ENCODE peak calls at places on chromosomes 2 and 18, in seven cellular contexts. I is SK-N-SH, Z is H1, D is Panc1, U is GM12878, L is K562, K is HepG2. Q is an unnamed sample.
A peak's percentile ranks its signal among the peaks of the same experiment; 100 is the strongest.

GRCh38 chr2:217798191-217798590 is 204.6 kb downstream of the TNS1 start:
- DNase-seq in U (no peak), D (no peak), L (no peak), K (no peak), I (no peak), Z (peak; percentile 8), Q (no peak)

GRCh38 chr2:159168707-159169106 is 117.8 kb downstream of the WDSUB1 start:
- DNase-seq in D (no peak), I (no peak), K (no peak), L (no peak), Z (no peak), U (no peak), Q (no peak)

GRCh38 chr18:24588440-24588839 is 128.0 kb downstream of the HRH4 start:
- DNase-seq in U (no peak), I (no peak), D (no peak), K (no peak), L (no peak), Z (no peak), Q (no peak)

GRCh38 chr2:112941753-112942653 is 31.0 kb downstream of the IL37 start:
- DNase-seq in K (peak; percentile 70), Z (peak; percentile 88), L (peak; percentile 65), D (peak; percentile 51), U (peak; percentile 19), I (peak; percentile 53), Q (peak; percentile 64)

GRCh38 chr2:3229221-3229620 is 148.4 kb downstream of the EIPR1 start:
- DNase-seq in U (no peak), D (no peak), L (no peak), K (no peak), I (no peak), Z (no peak), Q (no peak)

GRCh38 chr2:64950226-64951160 is 38.7 kb upstream of the SLC1A4 start:
- DNase-seq in I (no peak), K (no peak), Z (no peak), U (no peak), D (no peak), L (no peak), Q (no peak)

GRCh38 chr2:100992262-100992661 is 9.8 kb upstream of the RPL31 start:
- DNase-seq in Z (no peak), K (no peak), L (no peak), U (no peak), I (no peak), D (no peak), Q (no peak)

GRCh38 chr2:237556773-237557632 is 9.4 kb upstream of the PRLH start:
- DNase-seq in I (no peak), Z (no peak), L (no peak), U (peak; percentile 89), K (no peak), D (no peak), Q (no peak)

GRCh38 chr2:74915743-74916142 is 42.7 kb upstream of the POLE4 start:
- DNase-seq in Z (no peak), L (no peak), D (no peak), I (no peak), U (peak; percentile 11), K (no peak), Q (no peak)

GRCh38 chr2:64291181-64291580 is 147.0 kb upstream of the PELI1 start:
- DNase-seq in I (no peak), Z (no peak), U (no peak), D (no peak), K (no peak), L (no peak), Q (peak; percentile 23)

GRCh38 chr18:11398625-11399024 is 210.8 kb upstream of the SLC35G4 start:
- DNase-seq in Z (no peak), U (no peak), K (no peak), L (no peak), D (no peak), I (no peak), Q (peak; percentile 4)

GRCh38 chr2:241040811-241041334 is 42.5 kb downstream of the SNED1 start:
- DNase-seq in Z (no peak), K (no peak), I (no peak), L (no peak), D (no peak), U (no peak), Q (no peak)

GRCh38 chr2:49465157-49465831 is 311.0 kb upstream of the FSHR start:
- DNase-seq in I (no peak), Z (no peak), D (no peak), L (no peak), U (no peak), K (no peak), Q (no peak)

GRCh38 chr2:12262681-12263436 is 453.9 kb upstream of the TRIB2 start:
- DNase-seq in L (no peak), U (no peak), Z (no peak), I (no peak), D (no peak), K (no peak), Q (no peak)

GRCh38 chr2:18721038-18721922 is 131.9 kb upstream of the NT5C1B start:
- DNase-seq in Z (no peak), D (no peak), K (no peak), I (no peak), L (no peak), U (no peak), Q (no peak)

GRCh38 chr2:147989809-147990403 is 30.6 kb downstream of the ORC4 start:
- DNase-seq in Z (no peak), K (peak; percentile 47), I (peak; percentile 39), U (peak; percentile 31), L (peak; percentile 11), D (peak; percentile 28), Q (peak; percentile 18)

GRCh38 chr18:50285631-50286321 is 1.7 kb downstream of the CXXC1 start:
- DNase-seq in D (no peak), Z (no peak), I (no peak), K (no peak), L (no peak), U (no peak), Q (no peak)

GRCh38 chr2:152594022-152594712 is 123.1 kb downstream of the PRPF40A start:
- DNase-seq in K (no peak), L (no peak), Z (no peak), U (no peak), D (no peak), I (no peak), Q (no peak)

GRCh38 chr2:72605836-72606442 is 219.9 kb downstream of the EXOC6B start:
- DNase-seq in K (peak; percentile 17), I (peak; percentile 16), L (peak; percentile 11), D (no peak), U (no peak), Z (no peak), Q (no peak)

GRCh38 chr2:231671617-231672350 is 36.5 kb upstream of the PTMA start:
- DNase-seq in Z (no peak), K (peak; percentile 39), I (no peak), U (peak; percentile 76), D (no peak), L (no peak), Q (no peak)
- H3K4me3 ChIP-seq in Z (no peak overlapping the region), K (peak overlapping the region; percentile 77), I (no peak overlapping the region), U (peak overlapping the region; percentile 73), D (no peak overlapping the region), L (no peak overlapping the region), Q (peak overlapping the region; percentile 63)

GRCh38 chr2:31163011-31163540 is 24.8 kb upstream of the GALNT14 start:
- DNase-seq in K (no peak), L (no peak), Z (peak; percentile 11), U (no peak), D (no peak), I (no peak), Q (no peak)
- H3K27ac ChIP-seq in K (no peak overlapping the region), L (no peak overlapping the region), Z (no peak overlapping the region), U (no peak overlapping the region), D (no peak overlapping the region), I (no peak overlapping the region), Q (no peak overlapping the region)

DNA sequence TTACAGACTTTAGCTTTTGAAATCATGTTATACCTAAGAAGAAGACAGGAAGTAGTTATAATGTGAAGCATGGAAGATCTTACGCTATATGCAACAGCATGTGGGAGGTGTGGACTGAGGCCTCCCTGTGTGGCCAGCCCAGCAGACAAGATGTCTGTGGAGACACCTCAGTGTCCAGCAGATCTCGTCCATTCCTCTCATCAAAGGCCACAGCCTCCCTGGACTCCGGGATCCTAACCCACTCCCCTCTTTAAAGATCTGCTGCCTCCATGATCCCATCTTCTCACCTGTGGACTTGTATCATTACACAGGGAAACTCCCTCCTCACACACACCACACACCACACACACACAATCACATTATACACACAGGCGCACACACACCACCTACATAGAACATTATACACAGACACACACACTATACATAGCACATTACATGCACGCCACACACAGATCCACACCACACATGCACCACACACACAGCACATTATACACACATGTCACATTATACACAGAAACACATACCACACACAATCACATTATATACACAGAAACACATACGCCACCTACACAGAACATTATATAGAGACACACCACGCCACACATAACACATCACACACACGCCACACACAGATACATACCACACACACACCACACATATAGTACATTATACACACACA is 89.5 kb downstream of the PXDN start:
- DNase-seq in K (no peak), I (no peak), U (no peak), L (no peak), Z (no peak), D (no peak), Q (no peak)
- TF ChIP-seq SIN3A in K (no peak), I (no peak), U (no peak), L (no peak), Z (no peak), D (no peak), Q (no peak)

DNA sequence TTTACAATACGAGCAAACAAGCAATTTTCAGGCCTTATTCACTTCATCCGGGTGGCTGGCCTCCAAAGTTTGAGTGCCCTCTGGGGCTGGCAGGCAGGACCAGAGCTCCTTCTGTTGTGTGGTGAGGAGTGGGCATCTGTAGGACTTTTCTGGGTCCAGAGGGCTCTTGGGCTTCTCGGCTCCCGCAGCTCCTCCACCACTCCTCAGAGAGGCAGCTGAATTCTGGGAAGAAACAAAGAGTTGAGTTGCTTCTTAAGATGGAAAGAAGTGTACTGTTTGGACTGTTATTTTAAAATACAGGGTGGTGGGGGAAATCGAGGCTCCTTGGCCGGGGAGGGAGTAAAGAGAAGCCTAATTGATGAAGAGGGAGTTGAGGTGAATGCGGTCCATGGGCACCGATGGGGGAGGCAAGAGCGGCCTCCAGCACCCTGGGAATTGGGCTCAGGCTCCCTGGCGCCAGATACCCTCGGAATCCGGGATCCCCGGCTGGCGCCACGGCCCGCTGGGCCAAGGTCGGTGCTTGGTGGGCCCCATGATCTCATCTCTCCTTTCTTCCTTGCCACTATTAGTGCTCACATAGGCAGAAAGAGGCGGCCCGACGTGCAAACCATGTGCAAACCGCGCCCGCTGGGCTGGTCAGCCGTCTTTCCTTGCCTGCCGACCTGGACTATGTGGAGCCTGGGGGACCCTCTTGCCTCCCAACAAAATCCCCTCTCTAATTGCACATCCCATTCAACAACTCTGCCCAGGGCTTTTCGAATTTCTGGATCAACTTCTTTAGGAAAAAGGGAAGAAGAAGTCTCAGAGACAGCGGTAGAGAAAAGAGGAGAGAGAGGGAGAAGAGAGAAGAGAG is 664 bp upstream of the SIX3 start:
- DNase-seq in I (peak; percentile 60), D (no peak), Z (no peak), U (no peak), K (no peak), L (no peak), Q (no peak)
- H3K4me3 ChIP-seq in I (no peak overlapping the region), D (peak overlapping the region; percentile 32), Z (peak overlapping the region; percentile 58), U (no peak overlapping the region), K (no peak overlapping the region), L (no peak overlapping the region), Q (peak overlapping the region; percentile 68)

GRCh38 chr2:124995185-124995912 is 970.3 kb downstream of the CNTNAP5 start:
- DNase-seq in K (no peak), L (no peak), I (no peak), D (no peak), U (no peak), Z (peak; percentile 45), Q (no peak)
- H3K27ac ChIP-seq in K (no peak overlapping the region), L (no peak overlapping the region), I (no peak overlapping the region), D (no peak overlapping the region), U (no peak overlapping the region), Z (no peak overlapping the region), Q (no peak overlapping the region)

GRCh38 chr2:109494351-109494750 is 119.4 kb downstream of the SEPTIN10 start:
- DNase-seq in U (no peak), K (no peak), I (no peak), L (no peak), D (no peak), Z (no peak), Q (no peak)
- TF ChIP-seq SIN3A in U (no peak), K (no peak), I (no peak), L (no peak), D (no peak), Z (no peak), Q (no peak)

Q was measured in HCT116.